ENCODE peak calls at places on chromosomes 3 and 15, in seven cellular contexts. One of them, this sample, is unnamed.

GRCh38 chr3:18946524-18946923 is 201.8 kb upstream of the KCNH8 start:
- DNase-seq in endothelial cell of umbilical vein: no peak
- DNase-seq in GM23338: peak; percentile 48
- DNase-seq in H1: peak; percentile 29
- DNase-seq in spleen: no peak
- DNase-seq in stomach: no peak
- DNase-seq in HepG2: peak; percentile 1
- DNase-seq in this sample: no peak

GRCh38 chr3:11282250-11283125 is 10.3 kb downstream of the ATG7 start:
- DNase-seq in spleen: no peak
- DNase-seq in HepG2: no peak
- DNase-seq in endothelial cell of umbilical vein: no peak
- DNase-seq in H1: no peak
- DNase-seq in GM23338: no peak
- DNase-seq in stomach: no peak
- DNase-seq in this sample: peak; percentile 27

GRCh38 chr3:37074178-37074577 is 80.9 kb downstream of the MLH1 start:
- DNase-seq in spleen: no peak
- DNase-seq in stomach: no peak
- DNase-seq in endothelial cell of umbilical vein: no peak
- DNase-seq in HepG2: no peak
- DNase-seq in H1: no peak
- DNase-seq in GM23338: no peak
- DNase-seq in this sample: no peak

GRCh38 chr3:15982667-15983145 is 184.9 kb upstream of the ANKRD28 start:
- DNase-seq in H1: no peak
- DNase-seq in stomach: no peak
- DNase-seq in HepG2: no peak
- DNase-seq in endothelial cell of umbilical vein: no peak
- DNase-seq in GM23338: no peak
- DNase-seq in spleen: no peak
- DNase-seq in this sample: no peak

GRCh38 chr3:135456182-135456790 is 509.2 kb upstream of the PPP2R3A start:
- DNase-seq in spleen: no peak
- DNase-seq in HepG2: no peak
- DNase-seq in H1: peak; percentile 47
- DNase-seq in stomach: no peak
- DNase-seq in endothelial cell of umbilical vein: no peak
- DNase-seq in GM23338: peak; percentile 72
- DNase-seq in this sample: no peak

GRCh38 chr3:180922242-180922641 is 9.8 kb downstream of the FXR1 start:
- DNase-seq in stomach: no peak
- DNase-seq in HepG2: no peak
- DNase-seq in endothelial cell of umbilical vein: no peak
- DNase-seq in H1: no peak
- DNase-seq in GM23338: no peak
- DNase-seq in spleen: no peak
- DNase-seq in this sample: no peak

GRCh38 chr3:8538904-8539303 is 37.3 kb downstream of the LMCD1 start:
- DNase-seq in H1: no peak
- DNase-seq in spleen: no peak
- DNase-seq in HepG2: peak; percentile 15
- DNase-seq in stomach: no peak
- DNase-seq in endothelial cell of umbilical vein: no peak
- DNase-seq in GM23338: no peak
- DNase-seq in this sample: no peak

GRCh38 chr3:59240856-59241255 is 191.0 kb upstream of the CFAP20DC start:
- DNase-seq in H1: no peak
- DNase-seq in stomach: no peak
- DNase-seq in endothelial cell of umbilical vein: peak; percentile 83
- DNase-seq in HepG2: no peak
- DNase-seq in GM23338: no peak
- DNase-seq in spleen: no peak
- DNase-seq in this sample: no peak

GRCh38 chr15:101612676-101613075 is 39.5 kb downstream of the TM2D3 start:
- DNase-seq in stomach: no peak
- DNase-seq in H1: no peak
- DNase-seq in endothelial cell of umbilical vein: no peak
- DNase-seq in GM23338: no peak
- DNase-seq in spleen: no peak
- DNase-seq in HepG2: no peak
- DNase-seq in this sample: no peak

GRCh38 chr15:73926191-73927002 is at the start of gene LOXL1:
- DNase-seq in spleen: peak; percentile 85
- DNase-seq in GM23338: peak; percentile 87
- DNase-seq in HepG2: peak; percentile 23
- DNase-seq in endothelial cell of umbilical vein: peak; percentile 56
- DNase-seq in stomach: peak; percentile 70
- DNase-seq in H1: no peak
- DNase-seq in this sample: peak; percentile 63

GRCh38 chr3:197793246-197793645 is 2.2 kb downstream of the LRCH3 start:
- DNase-seq in H1: no peak
- DNase-seq in HepG2: no peak
- DNase-seq in spleen: no peak
- DNase-seq in endothelial cell of umbilical vein: peak; percentile 91
- DNase-seq in stomach: no peak
- DNase-seq in GM23338: no peak
- DNase-seq in this sample: no peak

GRCh38 chr3:15350141-15350540 is 17.8 kb upstream of the SH3BP5 start:
- DNase-seq in stomach: no peak
- DNase-seq in H1: no peak
- DNase-seq in endothelial cell of umbilical vein: no peak
- DNase-seq in spleen: no peak
- DNase-seq in GM23338: no peak
- DNase-seq in HepG2: no peak
- DNase-seq in this sample: no peak

GRCh38 chr3:149830902-149831301 is 17.9 kb downstream of the RNF13 start:
- DNase-seq in H1: no peak
- DNase-seq in GM23338: no peak
- DNase-seq in HepG2: no peak
- DNase-seq in spleen: no peak
- DNase-seq in endothelial cell of umbilical vein: no peak
- DNase-seq in stomach: no peak
- DNase-seq in this sample: no peak

GRCh38 chr15:80934761-80935221 is 54.8 kb downstream of the MESD start:
- DNase-seq in endothelial cell of umbilical vein: peak; percentile 63
- DNase-seq in H1: no peak
- DNase-seq in GM23338: peak; percentile 59
- DNase-seq in spleen: peak; percentile 24
- DNase-seq in HepG2: no peak
- DNase-seq in stomach: no peak
- DNase-seq in this sample: no peak

GRCh38 chr3:15331606-15332404 is 581 bp downstream of the SH3BP5 start:
- DNase-seq in H1: no peak
- DNase-seq in spleen: peak; percentile 91
- DNase-seq in GM23338: peak; percentile 67
- DNase-seq in stomach: peak; percentile 32
- DNase-seq in HepG2: no peak
- DNase-seq in endothelial cell of umbilical vein: peak; percentile 52
- DNase-seq in this sample: peak; percentile 46

GRCh38 chr15:48974865-48975264 is 11.1 kb upstream of the SHC4 start:
- DNase-seq in stomach: no peak
- DNase-seq in HepG2: no peak
- DNase-seq in H1: no peak
- DNase-seq in spleen: no peak
- DNase-seq in GM23338: peak; percentile 61
- DNase-seq in endothelial cell of umbilical vein: peak; percentile 5
- DNase-seq in this sample: no peak

GRCh38 chr15:65651831-65652749 is 30.4 kb downstream of the SLC24A1 start:
- DNase-seq in spleen: no peak
- DNase-seq in HepG2: no peak
- DNase-seq in endothelial cell of umbilical vein: no peak
- DNase-seq in stomach: no peak
- DNase-seq in H1: no peak
- DNase-seq in GM23338: peak; percentile 22
- DNase-seq in this sample: no peak

GRCh38 chr3:157134620-157135191 is 25.2 kb downstream of the CCNL1 start:
- DNase-seq in H1: no peak
- DNase-seq in stomach: peak; percentile 83
- DNase-seq in spleen: no peak
- DNase-seq in endothelial cell of umbilical vein: no peak
- DNase-seq in GM23338: no peak
- DNase-seq in HepG2: peak; percentile 90
- DNase-seq in this sample: no peak

GRCh38 chr3:168847293-168847883 is 751.7 kb upstream of the GOLIM4 start:
- DNase-seq in stomach: no peak
- DNase-seq in HepG2: no peak
- DNase-seq in GM23338: peak; percentile 78
- DNase-seq in endothelial cell of umbilical vein: peak; percentile 68
- DNase-seq in spleen: no peak
- DNase-seq in H1: no peak
- DNase-seq in this sample: no peak

GRCh38 chr3:64031540-64032533 is 8.5 kb upstream of the PSMD6 start:
- DNase-seq in GM23338: no peak
- DNase-seq in spleen: no peak
- DNase-seq in HepG2: no peak
- DNase-seq in endothelial cell of umbilical vein: no peak
- DNase-seq in stomach: no peak
- DNase-seq in H1: no peak
- DNase-seq in this sample: no peak

GRCh38 chr3:127688416-127689265 is 15.9 kb downstream of the ABTB1 start:
- DNase-seq in stomach: no peak
- DNase-seq in H1: no peak
- DNase-seq in HepG2: no peak
- DNase-seq in spleen: peak; percentile 55
- DNase-seq in endothelial cell of umbilical vein: no peak
- DNase-seq in GM23338: no peak
- DNase-seq in this sample: peak; percentile 20

GRCh38 chr3:75338342-75338741 is 325.8 kb upstream of the FRG2C start:
- DNase-seq in H1: no peak
- DNase-seq in endothelial cell of umbilical vein: no peak
- DNase-seq in GM23338: no peak
- DNase-seq in stomach: no peak
- DNase-seq in spleen: no peak
- DNase-seq in HepG2: no peak
- DNase-seq in this sample: no peak

GRCh38 chr15:57440799-57441198 is 64.5 kb downstream of the CGNL1 start:
- DNase-seq in HepG2: no peak
- DNase-seq in H1: no peak
- DNase-seq in spleen: no peak
- DNase-seq in endothelial cell of umbilical vein: peak; percentile 70
- DNase-seq in GM23338: no peak
- DNase-seq in stomach: no peak
- DNase-seq in this sample: no peak

GRCh38 chr3:66499881-66500574 is 794 bp downstream of the LRIG1 start:
- DNase-seq in GM23338: no peak
- DNase-seq in H1: no peak
- DNase-seq in stomach: peak; percentile 34
- DNase-seq in endothelial cell of umbilical vein: no peak
- DNase-seq in spleen: peak; percentile 90
- DNase-seq in HepG2: no peak
- DNase-seq in this sample: peak; percentile 38

GRCh38 chr3:126713229-126713628 is 9.2 kb downstream of the CHCHD6 start:
- DNase-seq in spleen: no peak
- DNase-seq in stomach: no peak
- DNase-seq in HepG2: no peak
- DNase-seq in H1: no peak
- DNase-seq in endothelial cell of umbilical vein: no peak
- DNase-seq in GM23338: no peak
- DNase-seq in this sample: no peak

GRCh38 chr15:41940441-41940857 is 31.9 kb downstream of the EHD4 start:
- DNase-seq in GM23338: no peak
- DNase-seq in spleen: no peak
- DNase-seq in HepG2: peak; percentile 20
- DNase-seq in stomach: no peak
- DNase-seq in H1: no peak
- DNase-seq in endothelial cell of umbilical vein: peak; percentile 92
- DNase-seq in this sample: no peak

GRCh38 chr3:132326251-132326650 is 9.0 kb downstream of the ACP3 start:
- DNase-seq in GM23338: no peak
- DNase-seq in endothelial cell of umbilical vein: no peak
- DNase-seq in HepG2: no peak
- DNase-seq in H1: no peak
- DNase-seq in spleen: no peak
- DNase-seq in stomach: no peak
- DNase-seq in this sample: no peak

GRCh38 chr3:132321321-132321720 is 4.1 kb downstream of the ACP3 start:
- DNase-seq in H1: no peak
- DNase-seq in endothelial cell of umbilical vein: no peak
- DNase-seq in spleen: no peak
- DNase-seq in stomach: peak; percentile 54
- DNase-seq in GM23338: no peak
- DNase-seq in HepG2: no peak
- DNase-seq in this sample: no peak

GRCh38 chr3:132325103-132325606 is 7.9 kb downstream of the ACP3 start:
- DNase-seq in spleen: no peak
- DNase-seq in GM23338: no peak
- DNase-seq in HepG2: no peak
- DNase-seq in stomach: no peak
- DNase-seq in endothelial cell of umbilical vein: no peak
- DNase-seq in H1: no peak
- DNase-seq in this sample: no peak

DNA sequence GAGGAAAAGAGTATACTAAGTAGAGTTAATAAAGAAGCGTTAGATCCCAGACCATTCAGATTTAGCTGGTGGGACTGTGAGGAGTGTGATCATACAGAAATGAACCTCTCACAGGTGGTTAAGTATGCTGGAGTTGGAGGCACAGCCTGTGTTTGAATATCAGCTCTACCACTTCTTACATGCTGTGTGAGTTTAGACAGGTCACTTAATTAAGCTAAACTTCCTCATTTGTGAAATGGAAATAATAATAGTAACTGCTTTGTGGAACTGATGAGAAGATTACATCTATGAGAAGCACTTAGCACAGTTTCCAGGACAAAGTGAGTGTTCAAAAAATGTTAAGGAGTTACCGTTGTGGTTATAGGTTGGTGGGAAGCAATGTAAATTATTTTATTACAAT is 8.4 kb downstream of the ACP3 start:
- DNase-seq in endothelial cell of umbilical vein: no peak
- DNase-seq in stomach: no peak
- DNase-seq in spleen: no peak
- DNase-seq in HepG2: no peak
- DNase-seq in GM23338: no peak
- DNase-seq in H1: no peak
- DNase-seq in this sample: no peak
- H3K27ac ChIP-seq in endothelial cell of umbilical vein: no peak overlapping the region
- H3K27ac ChIP-seq in stomach: no peak overlapping the region
- H3K27ac ChIP-seq in spleen: no peak overlapping the region
- H3K27ac ChIP-seq in HepG2: no peak overlapping the region
- H3K27ac ChIP-seq in GM23338: no peak overlapping the region
- H3K27ac ChIP-seq in H1: no peak overlapping the region
- H3K27ac ChIP-seq in this sample: no peak overlapping the region

GRCh38 chr15:82103500-82103899 is 57.7 kb upstream of the MEX3B start:
- DNase-seq in HepG2: no peak
- DNase-seq in GM23338: no peak
- DNase-seq in spleen: no peak
- DNase-seq in H1: no peak
- DNase-seq in endothelial cell of umbilical vein: no peak
- DNase-seq in stomach: no peak
- DNase-seq in this sample: no peak
- TF ChIP-seq CTCF in HepG2: peak; percentile 38
- TF ChIP-seq CTCF in GM23338: peak; percentile 44
- TF ChIP-seq CTCF in spleen: no peak
- TF ChIP-seq CTCF in H1: peak; percentile 15
- TF ChIP-seq CTCF in endothelial cell of umbilical vein: no peak
- TF ChIP-seq CTCF in stomach: no peak
- TF ChIP-seq CTCF in this sample: no peak

GRCh38 chr15:91068966-91069365 is 31.1 kb upstream of the SV2B start:
- DNase-seq in H1: no peak
- DNase-seq in spleen: no peak
- DNase-seq in stomach: no peak
- DNase-seq in endothelial cell of umbilical vein: no peak
- DNase-seq in HepG2: no peak
- DNase-seq in GM23338: peak; percentile 27
- DNase-seq in this sample: no peak
- TF ChIP-seq POLR2AphosphoS5 in H1: no peak
- TF ChIP-seq POLR2AphosphoS5 in spleen: no peak
- TF ChIP-seq POLR2AphosphoS5 in stomach: no peak
- TF ChIP-seq POLR2AphosphoS5 in endothelial cell of umbilical vein: no peak
- TF ChIP-seq POLR2AphosphoS5 in HepG2: no peak
- TF ChIP-seq POLR2AphosphoS5 in GM23338: no peak
- TF ChIP-seq POLR2AphosphoS5 in this sample: no peak

GRCh38 chr3:164687211-164687610 is 391.1 kb downstream of the SI start:
- DNase-seq in H1: no peak
- DNase-seq in stomach: no peak
- DNase-seq in GM23338: no peak
- DNase-seq in HepG2: no peak
- DNase-seq in spleen: no peak
- DNase-seq in endothelial cell of umbilical vein: no peak
- DNase-seq in this sample: no peak
- H3K27ac ChIP-seq in H1: no peak overlapping the region
- H3K27ac ChIP-seq in stomach: no peak overlapping the region
- H3K27ac ChIP-seq in GM23338: no peak overlapping the region
- H3K27ac ChIP-seq in HepG2: no peak overlapping the region
- H3K27ac ChIP-seq in spleen: no peak overlapping the region
- H3K27ac ChIP-seq in endothelial cell of umbilical vein: no peak overlapping the region
- H3K27ac ChIP-seq in this sample: no peak overlapping the region

This sample was measured in transverse colon.